ENCODE peak calls at places on chromosomes 12 and 14, in eight cellular contexts. N is IMR-90; A is fibroblast of the aortic adventitia; Z is uterus; M is CD4-positive, alpha-beta T cell; X is heart right ventricle; G is suprapubic skin; O is pancreas. Q is an unnamed sample.

GRCh38 chr14:62988967-62989366 is 56.3 kb downstream of the KCNH5 start:
- DNase-seq in N (peak; percentile 28), A (no peak), Z (no peak), M (no peak), X (no peak), G (no peak), O (no peak), Q (no peak)

GRCh38 chr12:132441871-132442863 is 47.8 kb upstream of the FBRSL1 start:
- DNase-seq in N (no peak), A (no peak), Z (no peak), M (no peak), X (no peak), G (no peak), O (no peak), Q (no peak)

GRCh38 chr12:47964102-47964723 is 817 bp downstream of the TMEM106C start:
- DNase-seq in N (no peak), A (peak; percentile 22), Z (peak; percentile 44), M (no peak), X (no peak), G (no peak), O (no peak), Q (peak; percentile 24)

GRCh38 chr14:75333523-75334190 is 55.0 kb downstream of the FOS start:
- DNase-seq in N (no peak), A (no peak), Z (no peak), M (no peak), X (no peak), G (peak; percentile 80), O (no peak), Q (no peak)

GRCh38 chr14:34036319-34036761 is 85.5 kb upstream of the EGLN3 start:
- DNase-seq in N (no peak), A (peak; percentile 58), Z (no peak), M (no peak), X (no peak), G (no peak), O (no peak), Q (no peak)

GRCh38 chr12:131505561-131505960 is 205.3 kb upstream of the SFSWAP start:
- DNase-seq in N (no peak), A (no peak), Z (no peak), M (no peak), X (no peak), G (no peak), O (no peak), Q (no peak)

GRCh38 chr12:1047898-1048660 is 57.1 kb downstream of the ERC1 start:
- DNase-seq in N (no peak), A (peak; percentile 10), Z (no peak), M (no peak), X (peak; percentile 6), G (no peak), O (no peak), Q (no peak)

GRCh38 chr14:57389646-57390036 is 745 bp upstream of the NAA30 start:
- DNase-seq in N (no peak), A (no peak), Z (no peak), M (no peak), X (no peak), G (no peak), O (no peak), Q (no peak)

GRCh38 chr12:113929312-113929989 is 36.7 kb downstream of the RBM19 start:
- DNase-seq in N (no peak), A (no peak), Z (no peak), M (no peak), X (no peak), G (no peak), O (no peak), Q (no peak)

GRCh38 chr14:78253986-78254385 is 83.8 kb downstream of the NRXN3 start:
- DNase-seq in N (peak; percentile 43), A (peak; percentile 18), Z (no peak), M (no peak), X (no peak), G (no peak), O (no peak), Q (no peak)

GRCh38 chr14:31880935-31881334 is 196.2 kb upstream of the ARHGAP5 start:
- DNase-seq in N (peak; percentile 90), A (peak; percentile 83), Z (no peak), M (no peak), X (no peak), G (no peak), O (no peak), Q (no peak)

GRCh38 chr12:14315501-14315900 is 50.0 kb upstream of the ATF7IP start:
- DNase-seq in N (no peak), A (no peak), Z (no peak), M (no peak), X (no peak), G (no peak), O (no peak), Q (no peak)

GRCh38 chr12:94963649-94964048 is 39.8 kb downstream of the NDUFA12 start:
- DNase-seq in N (peak; percentile 19), A (no peak), Z (no peak), M (no peak), X (no peak), G (no peak), O (no peak), Q (no peak)

GRCh38 chr14:21320913-21321312 is 41.0 kb downstream of the RPGRIP1 start:
- DNase-seq in N (no peak), A (no peak), Z (no peak), M (no peak), X (no peak), G (no peak), O (no peak), Q (no peak)

GRCh38 chr12:111420494-111420893 is 14.8 kb downstream of the SH2B3 start:
- DNase-seq in N (no peak), A (no peak), Z (no peak), M (no peak), X (no peak), G (no peak), O (no peak), Q (no peak)

GRCh38 chr12:111417290-111417689 is 11.6 kb downstream of the SH2B3 start:
- DNase-seq in N (no peak), A (no peak), Z (no peak), M (no peak), X (no peak), G (no peak), O (no peak), Q (no peak)

GRCh38 chr12:111418594-111418880 is 12.8 kb downstream of the SH2B3 start:
- DNase-seq in N (no peak), A (no peak), Z (no peak), M (no peak), X (no peak), G (no peak), O (no peak), Q (no peak)

GRCh38 chr12:111419784-111420183 is 14.1 kb downstream of the SH2B3 start:
- DNase-seq in N (no peak), A (no peak), Z (no peak), M (no peak), X (no peak), G (no peak), O (no peak), Q (no peak)

GRCh38 chr12:111417784-111418593 is 12.3 kb downstream of the SH2B3 start:
- DNase-seq in N (no peak), A (no peak), Z (no peak), M (no peak), X (no peak), G (no peak), O (no peak), Q (no peak)
- TF ChIP-seq CTCF in N (no peak), A (no peak), Z (no peak), M (no peak), X (no peak), G (no peak), O (no peak), Q (no peak)

GRCh38 chr12:90407841-90408240 is 547.1 kb downstream of the CCER1 start:
- DNase-seq in N (no peak), A (no peak), Z (no peak), M (no peak), X (no peak), G (no peak), O (no peak), Q (no peak)
- TF ChIP-seq CTCF in N (no peak), A (no peak), Z (no peak), M (no peak), X (no peak), G (no peak), O (no peak), Q (no peak)

GRCh38 chr14:72907886-72908285 is 14.0 kb upstream of the DPF3 start:
- DNase-seq in N (peak; percentile 85), A (peak; percentile 46), Z (no peak), M (no peak), X (no peak), G (no peak), O (no peak), Q (no peak)

GRCh38 chr14:72906879-72907278 is 13.0 kb upstream of the DPF3 start:
- DNase-seq in N (no peak), A (no peak), Z (no peak), M (no peak), X (no peak), G (no peak), O (no peak), Q (no peak)

GRCh38 chr14:72907327-72907826 is 13.5 kb upstream of the DPF3 start:
- DNase-seq in N (no peak), A (no peak), Z (no peak), M (no peak), X (peak; percentile 44), G (no peak), O (no peak), Q (no peak)

GRCh38 chr14:72904840-72905561 is 11.1 kb upstream of the DPF3 start:
- DNase-seq in N (peak; percentile 81), A (peak; percentile 90), Z (peak; percentile 43), M (peak; percentile 45), X (peak; percentile 59), G (no peak), O (peak; percentile 43), Q (no peak)

DNA sequence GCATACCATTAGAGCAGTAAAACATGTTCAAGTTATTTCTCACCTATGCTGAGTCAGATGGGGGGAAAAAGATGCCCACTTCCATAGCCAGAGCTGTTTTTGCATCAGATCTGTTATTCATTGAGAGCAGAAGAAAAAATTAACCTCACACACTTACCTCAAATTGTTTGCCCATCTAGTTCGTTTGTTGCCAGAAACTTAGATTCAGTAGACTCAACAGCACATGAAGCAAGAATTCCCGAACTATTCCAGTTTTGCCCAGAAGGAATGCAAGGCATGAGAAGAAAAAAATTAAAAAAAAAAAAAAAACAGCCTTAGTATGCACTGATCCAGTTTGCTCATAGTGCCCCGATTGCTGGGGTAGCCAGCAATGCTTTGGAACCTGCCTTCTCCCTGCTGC is 12.4 kb upstream of the DPF3 start:
- DNase-seq in N (peak; percentile 87), A (peak; percentile 91), Z (no peak), M (no peak), X (no peak), G (no peak), O (no peak), Q (no peak)
- TF ChIP-seq CTCF in N (no peak), A (no peak), Z (no peak), M (no peak), X (no peak), G (no peak), O (no peak), Q (no peak)

GRCh38 chr14:93654599-93654998 is 133.7 kb downstream of the PRIMA1 start:
- DNase-seq in N (no peak), A (no peak), Z (no peak), M (no peak), X (no peak), G (no peak), O (no peak), Q (no peak)

GRCh38 chr14:93643127-93643526 is 145.2 kb downstream of the PRIMA1 start:
- DNase-seq in N (no peak), A (no peak), Z (no peak), M (no peak), X (no peak), G (no peak), O (no peak), Q (no peak)

GRCh38 chr14:93643676-93644075 is 144.6 kb downstream of the PRIMA1 start:
- DNase-seq in N (no peak), A (no peak), Z (no peak), M (no peak), X (no peak), G (no peak), O (no peak), Q (no peak)

GRCh38 chr14:93648440-93649168 is 139.7 kb downstream of the PRIMA1 start:
- DNase-seq in N (no peak), A (peak; percentile 1), Z (no peak), M (no peak), X (no peak), G (no peak), O (no peak), Q (no peak)
- TF ChIP-seq CTCF in N (no peak), A (no peak), Z (no peak), M (no peak), X (no peak), G (peak; percentile 26), O (no peak), Q (no peak)

Q was measured in lower leg skin.